ENCODE peak calls at places on chromosomes 16 and 17, in nine cellular contexts. One of them, this sample, is unnamed.

GRCh38 chr17:74928786-74929185 is 4.7 kb downstream of the OTOP2 start:
- DNase-seq in NCI-H460: no peak
- DNase-seq in Calu3: no peak
- DNase-seq in Kasumi-1: no peak
- DNase-seq in iPS DF 19.7: no peak
- DNase-seq in stimulated activated CD4-positive, alpha-beta T cell treated with anti-CD3 and anti-CD28 coated beads, TNF-alpha, amount 100 ng/mL, for 4 hours: no peak
- DNase-seq in EL: no peak
- DNase-seq in NCI-H1105: no peak
- DNase-seq in adrenal gland: no peak
- DNase-seq in this sample: no peak

GRCh38 chr16:5510819-5511370 is 413.3 kb upstream of the EEF2KMT start:
- DNase-seq in NCI-H1105: no peak
- DNase-seq in Calu3: no peak
- DNase-seq in NCI-H460: no peak
- DNase-seq in iPS DF 19.7: no peak
- DNase-seq in Kasumi-1: no peak
- DNase-seq in adrenal gland: no peak
- DNase-seq in stimulated activated CD4-positive, alpha-beta T cell treated with anti-CD3 and anti-CD28 coated beads, TNF-alpha, amount 100 ng/mL, for 4 hours: no peak
- DNase-seq in EL: no peak
- DNase-seq in this sample: no peak

GRCh38 chr17:51585514-51586104 is 325.3 kb downstream of the UTP18 start:
- DNase-seq in NCI-H460: peak; percentile 9
- DNase-seq in NCI-H1105: no peak
- DNase-seq in EL: no peak
- DNase-seq in iPS DF 19.7: peak; percentile 20
- DNase-seq in stimulated activated CD4-positive, alpha-beta T cell treated with anti-CD3 and anti-CD28 coated beads, TNF-alpha, amount 100 ng/mL, for 4 hours: no peak
- DNase-seq in Kasumi-1: peak; percentile 10
- DNase-seq in adrenal gland: peak; percentile 22
- DNase-seq in Calu3: peak; percentile 63
- DNase-seq in this sample: no peak

GRCh38 chr16:89507834-89508590 is at the start of gene SPG7:
- DNase-seq in iPS DF 19.7: no peak
- DNase-seq in NCI-H1105: peak; percentile 46
- DNase-seq in NCI-H460: peak; percentile 84
- DNase-seq in EL: peak; percentile 87
- DNase-seq in adrenal gland: peak; percentile 83
- DNase-seq in Calu3: peak; percentile 96
- DNase-seq in Kasumi-1: peak; percentile 74
- DNase-seq in stimulated activated CD4-positive, alpha-beta T cell treated with anti-CD3 and anti-CD28 coated beads, TNF-alpha, amount 100 ng/mL, for 4 hours: peak; percentile 83
- DNase-seq in this sample: peak; percentile 86

GRCh38 chr17:57984936-57985674 is 2.9 kb downstream of the VEZF1 start:
- DNase-seq in Calu3: no peak
- DNase-seq in iPS DF 19.7: no peak
- DNase-seq in NCI-H460: no peak
- DNase-seq in EL: no peak
- DNase-seq in Kasumi-1: no peak
- DNase-seq in stimulated activated CD4-positive, alpha-beta T cell treated with anti-CD3 and anti-CD28 coated beads, TNF-alpha, amount 100 ng/mL, for 4 hours: no peak
- DNase-seq in NCI-H1105: no peak
- DNase-seq in adrenal gland: no peak
- DNase-seq in this sample: no peak

GRCh38 chr17:30808785-30809286 is 15.7 kb downstream of the CRLF3 start:
- DNase-seq in adrenal gland: no peak
- DNase-seq in EL: no peak
- DNase-seq in NCI-H1105: no peak
- DNase-seq in iPS DF 19.7: no peak
- DNase-seq in Calu3: no peak
- DNase-seq in NCI-H460: no peak
- DNase-seq in stimulated activated CD4-positive, alpha-beta T cell treated with anti-CD3 and anti-CD28 coated beads, TNF-alpha, amount 100 ng/mL, for 4 hours: no peak
- DNase-seq in Kasumi-1: peak; percentile 97
- DNase-seq in this sample: no peak

GRCh38 chr17:72187544-72187943 is 66.7 kb downstream of the SOX9 start:
- DNase-seq in adrenal gland: peak; percentile 41
- DNase-seq in iPS DF 19.7: no peak
- DNase-seq in stimulated activated CD4-positive, alpha-beta T cell treated with anti-CD3 and anti-CD28 coated beads, TNF-alpha, amount 100 ng/mL, for 4 hours: no peak
- DNase-seq in Calu3: no peak
- DNase-seq in Kasumi-1: no peak
- DNase-seq in NCI-H1105: no peak
- DNase-seq in EL: no peak
- DNase-seq in NCI-H460: no peak
- DNase-seq in this sample: peak; percentile 61

GRCh38 chr17:67232441-67232840 is 12.6 kb downstream of the HELZ start:
- DNase-seq in EL: no peak
- DNase-seq in stimulated activated CD4-positive, alpha-beta T cell treated with anti-CD3 and anti-CD28 coated beads, TNF-alpha, amount 100 ng/mL, for 4 hours: no peak
- DNase-seq in Kasumi-1: no peak
- DNase-seq in NCI-H460: no peak
- DNase-seq in iPS DF 19.7: no peak
- DNase-seq in Calu3: no peak
- DNase-seq in NCI-H1105: no peak
- DNase-seq in adrenal gland: no peak
- DNase-seq in this sample: no peak

GRCh38 chr16:56985288-56985961 is 3.9 kb upstream of the NLRC5 start:
- DNase-seq in NCI-H460: peak; percentile 88
- DNase-seq in EL: peak; percentile 87
- DNase-seq in Kasumi-1: no peak
- DNase-seq in NCI-H1105: no peak
- DNase-seq in adrenal gland: peak; percentile 83
- DNase-seq in iPS DF 19.7: no peak
- DNase-seq in Calu3: peak; percentile 44
- DNase-seq in stimulated activated CD4-positive, alpha-beta T cell treated with anti-CD3 and anti-CD28 coated beads, TNF-alpha, amount 100 ng/mL, for 4 hours: no peak
- DNase-seq in this sample: peak; percentile 81

GRCh38 chr17:33674685-33675084 is 381.6 kb upstream of the ASIC2 start:
- DNase-seq in iPS DF 19.7: no peak
- DNase-seq in Calu3: peak; percentile 67
- DNase-seq in NCI-H460: peak; percentile 44
- DNase-seq in stimulated activated CD4-positive, alpha-beta T cell treated with anti-CD3 and anti-CD28 coated beads, TNF-alpha, amount 100 ng/mL, for 4 hours: no peak
- DNase-seq in EL: peak; percentile 38
- DNase-seq in adrenal gland: peak; percentile 68
- DNase-seq in NCI-H1105: no peak
- DNase-seq in Kasumi-1: peak; percentile 66
- DNase-seq in this sample: peak; percentile 67

GRCh38 chr16:20799599-20799998 is 6.7 kb downstream of the ERI2 start:
- DNase-seq in Calu3: no peak
- DNase-seq in iPS DF 19.7: no peak
- DNase-seq in Kasumi-1: peak; percentile 61
- DNase-seq in NCI-H460: no peak
- DNase-seq in stimulated activated CD4-positive, alpha-beta T cell treated with anti-CD3 and anti-CD28 coated beads, TNF-alpha, amount 100 ng/mL, for 4 hours: no peak
- DNase-seq in EL: no peak
- DNase-seq in NCI-H1105: no peak
- DNase-seq in adrenal gland: no peak
- DNase-seq in this sample: peak; percentile 24

GRCh38 chr16:85612191-85612800 is 826 bp upstream of the GSE1 start:
- DNase-seq in stimulated activated CD4-positive, alpha-beta T cell treated with anti-CD3 and anti-CD28 coated beads, TNF-alpha, amount 100 ng/mL, for 4 hours: no peak
- DNase-seq in NCI-H460: peak; percentile 85
- DNase-seq in NCI-H1105: peak; percentile 36
- DNase-seq in Calu3: peak; percentile 89
- DNase-seq in EL: peak; percentile 96
- DNase-seq in Kasumi-1: peak; percentile 43
- DNase-seq in iPS DF 19.7: no peak
- DNase-seq in adrenal gland: peak; percentile 94
- DNase-seq in this sample: peak; percentile 98

GRCh38 chr16:28491080-28491969 is 549 bp downstream of the CLN3 start:
- DNase-seq in adrenal gland: peak; percentile 49
- DNase-seq in NCI-H1105: no peak
- DNase-seq in NCI-H460: no peak
- DNase-seq in Calu3: peak; percentile 45
- DNase-seq in iPS DF 19.7: no peak
- DNase-seq in EL: peak; percentile 44
- DNase-seq in stimulated activated CD4-positive, alpha-beta T cell treated with anti-CD3 and anti-CD28 coated beads, TNF-alpha, amount 100 ng/mL, for 4 hours: no peak
- DNase-seq in Kasumi-1: peak; percentile 6
- DNase-seq in this sample: peak; percentile 34

GRCh38 chr17:73806768-73807167 is 162.5 kb upstream of the SDK2 start:
- DNase-seq in adrenal gland: no peak
- DNase-seq in iPS DF 19.7: no peak
- DNase-seq in Kasumi-1: no peak
- DNase-seq in NCI-H1105: no peak
- DNase-seq in stimulated activated CD4-positive, alpha-beta T cell treated with anti-CD3 and anti-CD28 coated beads, TNF-alpha, amount 100 ng/mL, for 4 hours: no peak
- DNase-seq in Calu3: no peak
- DNase-seq in NCI-H460: no peak
- DNase-seq in EL: no peak
- DNase-seq in this sample: no peak

GRCh38 chr16:49876716-49877129 is 20.8 kb upstream of the ZNF423 start:
- DNase-seq in Calu3: peak; percentile 66
- DNase-seq in adrenal gland: peak; percentile 62
- DNase-seq in Kasumi-1: peak; percentile 3
- DNase-seq in NCI-H460: no peak
- DNase-seq in NCI-H1105: no peak
- DNase-seq in stimulated activated CD4-positive, alpha-beta T cell treated with anti-CD3 and anti-CD28 coated beads, TNF-alpha, amount 100 ng/mL, for 4 hours: no peak
- DNase-seq in EL: peak; percentile 25
- DNase-seq in iPS DF 19.7: no peak
- DNase-seq in this sample: no peak

GRCh38 chr17:17041018-17041521 is 1.2 kb upstream of the MPRIP start:
- DNase-seq in stimulated activated CD4-positive, alpha-beta T cell treated with anti-CD3 and anti-CD28 coated beads, TNF-alpha, amount 100 ng/mL, for 4 hours: no peak
- DNase-seq in Kasumi-1: no peak
- DNase-seq in NCI-H460: no peak
- DNase-seq in iPS DF 19.7: no peak
- DNase-seq in EL: peak; percentile 66
- DNase-seq in Calu3: no peak
- DNase-seq in adrenal gland: peak; percentile 63
- DNase-seq in NCI-H1105: no peak
- DNase-seq in this sample: peak; percentile 99

GRCh38 chr16:50309527-50310307 is 43.4 kb downstream of the ADCY7 start:
- DNase-seq in adrenal gland: peak; percentile 19
- DNase-seq in iPS DF 19.7: no peak
- DNase-seq in Kasumi-1: no peak
- DNase-seq in NCI-H460: no peak
- DNase-seq in NCI-H1105: peak; percentile 10
- DNase-seq in Calu3: no peak
- DNase-seq in stimulated activated CD4-positive, alpha-beta T cell treated with anti-CD3 and anti-CD28 coated beads, TNF-alpha, amount 100 ng/mL, for 4 hours: no peak
- DNase-seq in EL: no peak
- DNase-seq in this sample: no peak

GRCh38 chr17:38761612-38762011 is 9.1 kb downstream of the PSMB3 start:
- DNase-seq in Calu3: peak; percentile 73
- DNase-seq in EL: peak; percentile 53
- DNase-seq in iPS DF 19.7: no peak
- DNase-seq in Kasumi-1: peak; percentile 26
- DNase-seq in stimulated activated CD4-positive, alpha-beta T cell treated with anti-CD3 and anti-CD28 coated beads, TNF-alpha, amount 100 ng/mL, for 4 hours: no peak
- DNase-seq in NCI-H1105: no peak
- DNase-seq in NCI-H460: no peak
- DNase-seq in adrenal gland: peak; percentile 43
- DNase-seq in this sample: peak; percentile 70

GRCh38 chr16:10646228-10646580 is 48.5 kb downstream of the TEKT5 start:
- DNase-seq in EL: no peak
- DNase-seq in Calu3: no peak
- DNase-seq in adrenal gland: no peak
- DNase-seq in iPS DF 19.7: no peak
- DNase-seq in NCI-H1105: no peak
- DNase-seq in Kasumi-1: no peak
- DNase-seq in stimulated activated CD4-positive, alpha-beta T cell treated with anti-CD3 and anti-CD28 coated beads, TNF-alpha, amount 100 ng/mL, for 4 hours: no peak
- DNase-seq in NCI-H460: no peak
- DNase-seq in this sample: no peak

This sample was measured in myocyte.